ENCODE peak calls at places on chromosomes 11 and 22, in six cellular contexts. H, Q, V, S, N and M are unnamed samples. For H3K4me1 and H3K36me3, the result is how much of the 10 kb centered on the place peaks cover.

GRCh38 chr11:14413307-14414072 is 54.5 kb upstream of the RRAS2 start:
- DNase-seq in V (no peak), S (no peak), N (no peak), Q (no peak), H (peak), M (peak)

GRCh38 chr22:19942071-19942885 is 660 bp upstream of the TXNRD2 start:
- DNase-seq in Q (peak), V (peak), S (peak), H (peak), N (no peak), M (no peak)

GRCh38 chr11:12276356-12276755 is 101.0 kb upstream of the PARVA start:
- DNase-seq in S (no peak), N (no peak), H (no peak), Q (no peak), V (no peak), M (no peak)

GRCh38 chr22:23509571-23510302 is 70.4 kb downstream of the IGLL1 start:
- DNase-seq in Q (no peak), S (no peak), V (no peak), N (no peak), H (no peak), M (no peak)

GRCh38 chr11:65476632-65477270 is 22.1 kb upstream of the MALAT1 start:
- DNase-seq in V (no peak), Q (no peak), S (no peak), N (no peak), H (no peak), M (no peak)

GRCh38 chr22:50505776-50506610 is 1.5 kb downstream of the LMF2 start:
- DNase-seq in N (no peak), H (no peak), V (peak), S (peak), Q (no peak), M (no peak)

GRCh38 chr22:30777589-30777988 is 82.9 kb downstream of the OSBP2 start:
- DNase-seq in Q (no peak), S (no peak), H (no peak), N (no peak), V (no peak), M (no peak)

GRCh38 chr11:57547854-57548377 is 10.5 kb downstream of the SMTNL1 start:
- DNase-seq in N (no peak), H (no peak), V (peak), S (no peak), Q (no peak), M (no peak)

GRCh38 chr11:68146704-68147474 is 25.7 kb upstream of the CHKA start:
- DNase-seq in H (peak), Q (no peak), N (no peak), S (peak), V (peak), M (no peak)

GRCh38 chr11:5705688-5706087 is 16.1 kb downstream of the TRIM22 start:
- DNase-seq in Q (no peak), S (no peak), N (no peak), H (no peak), V (no peak), M (no peak)

GRCh38 chr11:8713760-8714159 is 31.2 kb downstream of the RPL27A start:
- DNase-seq in Q (no peak), V (no peak), S (no peak), N (no peak), H (no peak), M (no peak)

GRCh38 chr11:70140859-70141489 is 62.1 kb upstream of the FADD start:
- DNase-seq in S (no peak), H (no peak), N (no peak), V (no peak), Q (no peak), M (no peak)

GRCh38 chr11:502288-503178 is 4.5 kb downstream of the RNH1 start:
- DNase-seq in V (no peak), Q (no peak), H (no peak), S (no peak), N (no peak), M (no peak)

GRCh38 chr11:57249384-57250319 is 12.6 kb upstream of the APLNR start:
- DNase-seq in S (peak), V (peak), Q (peak), H (peak), N (no peak), M (no peak)

GRCh38 chr22:21942939-21943338 is 9.7 kb downstream of the PPM1F start:
- DNase-seq in N (no peak), H (no peak), Q (no peak), V (no peak), S (no peak), M (no peak)

GRCh38 chr11:117199061-117199915 is at the start of gene TAGLN:
- DNase-seq in S (peak), Q (no peak), N (no peak), V (no peak), H (peak), M (peak)

GRCh38 chr22:40955516-40955915 is 4.3 kb downstream of the RBX1 start:
- DNase-seq in S (no peak), N (no peak), Q (no peak), H (no peak), V (no peak), M (no peak)

GRCh38 chr11:118924591-118925585 is 838 bp downstream of the BCL9L start:
- DNase-seq in N (peak), Q (no peak), S (peak), H (peak), V (peak), M (no peak)

GRCh38 chr22:35972559-35972958 is 56.1 kb downstream of the RBFOX2 start:
- DNase-seq in V (no peak), H (no peak), N (no peak), S (no peak), Q (no peak), M (no peak)

GRCh38 chr11:24932110-24933000 is 435.5 kb downstream of the LUZP2 start:
- DNase-seq in Q (no peak), S (no peak), N (no peak), H (no peak), V (no peak), M (no peak)

GRCh38 chr22:38724926-38725571 is 19.3 kb downstream of the GTPBP1 start:
- DNase-seq in V (no peak), H (no peak), Q (no peak), N (no peak), S (no peak), M (no peak)

GRCh38 chr22:46693634-46694422 is 44.2 kb downstream of the CERK start:
- DNase-seq in H (no peak), V (no peak), S (no peak), N (no peak), Q (no peak), M (no peak)

GRCh38 chr22:38758276-38758945 is 2.6 kb upstream of the SUN2 start:
- DNase-seq in Q (peak), V (no peak), H (no peak), N (peak), S (no peak), M (no peak)

DNA sequence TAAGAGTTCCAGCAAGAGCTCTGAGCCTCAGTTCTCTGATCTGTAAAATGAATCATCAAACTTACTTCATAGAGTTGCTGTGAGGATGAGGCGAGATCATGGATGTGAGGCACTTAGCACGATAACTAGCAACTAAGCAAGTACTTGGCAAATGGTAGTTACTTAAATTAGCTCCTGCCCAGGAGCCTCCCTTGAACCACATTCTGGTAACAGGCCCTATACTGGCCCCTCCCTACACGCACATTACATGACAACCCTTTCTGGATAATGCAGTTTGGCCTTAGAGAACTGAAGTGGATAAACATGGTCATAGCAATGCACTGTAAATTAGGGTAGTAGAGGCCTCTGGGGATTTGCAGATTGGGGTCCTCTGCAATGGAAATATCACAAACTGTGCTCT is 187.4 kb upstream of the NARS2 start:
- DNase-seq in V (no peak), N (no peak), S (no peak), Q (no peak), H (no peak), M (no peak)
- H3K4me1 ChIP-seq in V (under half), N (under half), S (under half), Q (under half), H (under half), M (under half)

GRCh38 chr11:111631034-111631665 is 28.9 kb downstream of the SIK2 start:
- DNase-seq in S (no peak), V (no peak), N (no peak), H (no peak), Q (no peak), M (no peak)
- H3K27ac ChIP-seq in S (no peak), V (no peak), N (no peak), H (no peak), Q (no peak), M (no peak)

GRCh38 chr11:47369676-47370075 is 8.7 kb downstream of the SPI1 start:
- DNase-seq in H (no peak), Q (no peak), S (no peak), N (no peak), V (no peak), M (no peak)
- H3K36me3 ChIP-seq in H (under half), Q (under half), S (under half), N (under half), V (under half), M (under half)

DNA sequence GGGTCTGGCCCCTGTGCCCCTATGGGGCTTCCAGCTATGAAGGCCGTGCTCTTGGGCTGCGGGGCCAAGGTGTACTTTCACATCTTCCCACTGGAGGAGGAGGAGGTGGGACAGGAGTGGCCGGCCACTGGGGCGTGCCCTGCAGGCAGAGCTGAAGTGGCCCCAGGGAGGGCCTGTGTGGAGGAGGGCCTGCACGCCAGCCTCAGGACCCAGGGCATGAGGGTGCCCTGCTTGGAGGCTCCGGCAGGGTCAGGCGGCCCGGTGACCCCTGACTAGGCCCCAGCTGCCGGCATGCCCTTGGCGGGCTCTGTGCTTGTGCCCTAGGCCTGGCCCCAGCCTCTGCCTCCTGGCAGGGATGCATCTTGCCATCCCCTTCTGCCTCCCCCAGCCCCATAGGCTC is 5.2 kb downstream of the PRR5 start:
- DNase-seq in N (no peak), Q (no peak), V (no peak), S (no peak), H (no peak), M (no peak)
- H3K4me1 ChIP-seq in N (under half), Q (half or more), V (under half), S (under half), H (under half), M (under half)